ENCODE peak calls at places on chromosome 2, in ten cellular contexts. W, U, J, K, C, X, H, F, N and V are unnamed samples.

GRCh38 chr2:235027558-235028214 is 75.9 kb downstream of the SH3BP4 start:
- DNase-seq in C (peak; percentile 29), F (peak; percentile 75), W (no peak), U (no peak), X (no peak), J (no peak), H (no peak), K (peak; percentile 68), N (no peak), V (no peak)

GRCh38 chr2:238476258-238476657 is 49.5 kb downstream of the ASB1 start:
- DNase-seq in H (no peak), K (no peak), X (no peak), C (no peak), U (no peak), J (no peak), W (no peak), F (no peak), N (no peak), V (no peak)

GRCh38 chr2:96117701-96118588 is 1.6 kb upstream of the ADRA2B start:
- DNase-seq in U (no peak), X (no peak), K (no peak), J (no peak), H (no peak), F (no peak), N (no peak), C (peak; percentile 52), W (no peak), V (no peak)

GRCh38 chr2:147621656-147622197 is 223.1 kb upstream of the ACVR2A start:
- DNase-seq in F (no peak), N (no peak), K (no peak), W (no peak), X (no peak), H (no peak), U (no peak), C (no peak), J (no peak), V (no peak)

GRCh38 chr2:190023860-190024259 is 38.7 kb downstream of the MSTN start:
- DNase-seq in F (no peak), W (peak; percentile 30), U (peak; percentile 46), C (no peak), X (no peak), H (peak; percentile 49), K (peak; percentile 62), N (no peak), J (no peak), V (peak; percentile 1)

GRCh38 chr2:212723226-212723625 is 184.6 kb upstream of the ERBB4 start:
- DNase-seq in N (no peak), F (no peak), U (no peak), J (no peak), X (no peak), H (no peak), C (no peak), W (no peak), K (peak; percentile 3), V (no peak)

GRCh38 chr2:79799744-79800143 is 286.9 kb downstream of the CTNNA2 start:
- DNase-seq in C (no peak), U (no peak), F (no peak), K (no peak), N (no peak), J (no peak), W (no peak), X (no peak), H (no peak), V (no peak)

GRCh38 chr2:205776139-205776538 is 93.8 kb downstream of the NRP2 start:
- DNase-seq in H (peak; percentile 97), X (no peak), N (peak; percentile 56), C (peak; percentile 67), W (peak; percentile 66), J (no peak), F (peak; percentile 81), U (no peak), K (peak; percentile 46), V (no peak)

GRCh38 chr2:128292599-128293425 is 25.9 kb downstream of the HS6ST1 start:
- DNase-seq in K (no peak), X (no peak), F (peak; percentile 78), H (no peak), U (no peak), W (no peak), C (no peak), N (no peak), J (no peak), V (no peak)